ENCODE peak calls at places on chromosomes 2 and 18, in eight cellular contexts. One of them, this sample, is unnamed.

GRCh38 chr2:221444106-221444505 is 128.0 kb downstream of the EPHA4 start:
- DNase-seq in WERI-Rb-1: no peak
- DNase-seq in WTC11: no peak
- DNase-seq in hepatic stellate cell: peak
- DNase-seq in Calu3: peak
- DNase-seq in stimulated activated CD4-positive, alpha-beta T cell treated with anti-CD3 and anti-CD28 coated beads, Interleukin-15, amount 100 ng/mL, for 24 hours: no peak
- DNase-seq in A549: no peak
- DNase-seq in dorsolateral prefrontal cortex: no peak
- DNase-seq in this sample: no peak

GRCh38 chr18:55031979-55032378 is 72.7 kb upstream of the CCDC68 start:
- DNase-seq in WERI-Rb-1: no peak
- DNase-seq in WTC11: no peak
- DNase-seq in A549: no peak
- DNase-seq in hepatic stellate cell: no peak
- DNase-seq in Calu3: peak
- DNase-seq in dorsolateral prefrontal cortex: no peak
- DNase-seq in stimulated activated CD4-positive, alpha-beta T cell treated with anti-CD3 and anti-CD28 coated beads, Interleukin-15, amount 100 ng/mL, for 24 hours: no peak
- DNase-seq in this sample: no peak

GRCh38 chr2:188713961-188714360 is 260.2 kb upstream of the COL3A1 start:
- DNase-seq in stimulated activated CD4-positive, alpha-beta T cell treated with anti-CD3 and anti-CD28 coated beads, Interleukin-15, amount 100 ng/mL, for 24 hours: no peak
- DNase-seq in dorsolateral prefrontal cortex: no peak
- DNase-seq in WERI-Rb-1: no peak
- DNase-seq in A549: no peak
- DNase-seq in WTC11: no peak
- DNase-seq in hepatic stellate cell: no peak
- DNase-seq in Calu3: no peak
- DNase-seq in this sample: no peak

GRCh38 chr18:73365018-73365417 is 497.2 kb upstream of the NETO1 start:
- DNase-seq in Calu3: no peak
- DNase-seq in stimulated activated CD4-positive, alpha-beta T cell treated with anti-CD3 and anti-CD28 coated beads, Interleukin-15, amount 100 ng/mL, for 24 hours: no peak
- DNase-seq in WERI-Rb-1: no peak
- DNase-seq in WTC11: no peak
- DNase-seq in hepatic stellate cell: no peak
- DNase-seq in dorsolateral prefrontal cortex: no peak
- DNase-seq in A549: no peak
- DNase-seq in this sample: no peak

GRCh38 chr2:138948070-138948539 is 167.9 kb upstream of the NXPH2 start:
- DNase-seq in WTC11: no peak
- DNase-seq in WERI-Rb-1: no peak
- DNase-seq in Calu3: peak
- DNase-seq in stimulated activated CD4-positive, alpha-beta T cell treated with anti-CD3 and anti-CD28 coated beads, Interleukin-15, amount 100 ng/mL, for 24 hours: no peak
- DNase-seq in hepatic stellate cell: no peak
- DNase-seq in A549: no peak
- DNase-seq in dorsolateral prefrontal cortex: no peak
- DNase-seq in this sample: peak

GRCh38 chr18:21741511-21742322 is 1.1 kb downstream of the MIB1 start:
- DNase-seq in A549: no peak
- DNase-seq in WTC11: peak
- DNase-seq in WERI-Rb-1: peak
- DNase-seq in dorsolateral prefrontal cortex: no peak
- DNase-seq in Calu3: peak
- DNase-seq in hepatic stellate cell: peak
- DNase-seq in stimulated activated CD4-positive, alpha-beta T cell treated with anti-CD3 and anti-CD28 coated beads, Interleukin-15, amount 100 ng/mL, for 24 hours: peak
- DNase-seq in this sample: peak

GRCh38 chr2:200319587-200320337 is 13.3 kb downstream of the SPATS2L start:
- DNase-seq in dorsolateral prefrontal cortex: no peak
- DNase-seq in hepatic stellate cell: peak
- DNase-seq in stimulated activated CD4-positive, alpha-beta T cell treated with anti-CD3 and anti-CD28 coated beads, Interleukin-15, amount 100 ng/mL, for 24 hours: no peak
- DNase-seq in WTC11: no peak
- DNase-seq in Calu3: no peak
- DNase-seq in WERI-Rb-1: no peak
- DNase-seq in A549: peak
- DNase-seq in this sample: peak

GRCh38 chr2:240687741-240688562 is 3.7 kb upstream of the AQP12A start:
- DNase-seq in hepatic stellate cell: no peak
- DNase-seq in stimulated activated CD4-positive, alpha-beta T cell treated with anti-CD3 and anti-CD28 coated beads, Interleukin-15, amount 100 ng/mL, for 24 hours: no peak
- DNase-seq in A549: no peak
- DNase-seq in Calu3: no peak
- DNase-seq in dorsolateral prefrontal cortex: no peak
- DNase-seq in WERI-Rb-1: no peak
- DNase-seq in WTC11: no peak
- DNase-seq in this sample: no peak

GRCh38 chr18:25047421-25047820 is 304.5 kb downstream of the ZNF521 start:
- DNase-seq in dorsolateral prefrontal cortex: no peak
- DNase-seq in stimulated activated CD4-positive, alpha-beta T cell treated with anti-CD3 and anti-CD28 coated beads, Interleukin-15, amount 100 ng/mL, for 24 hours: no peak
- DNase-seq in hepatic stellate cell: no peak
- DNase-seq in WERI-Rb-1: no peak
- DNase-seq in Calu3: no peak
- DNase-seq in WTC11: no peak
- DNase-seq in A549: no peak
- DNase-seq in this sample: no peak

GRCh38 chr2:73156539-73157124 is 43.9 kb upstream of the RAB11FIP5 start:
- DNase-seq in WERI-Rb-1: peak
- DNase-seq in stimulated activated CD4-positive, alpha-beta T cell treated with anti-CD3 and anti-CD28 coated beads, Interleukin-15, amount 100 ng/mL, for 24 hours: peak
- DNase-seq in A549: peak
- DNase-seq in WTC11: peak
- DNase-seq in Calu3: peak
- DNase-seq in hepatic stellate cell: peak
- DNase-seq in dorsolateral prefrontal cortex: peak
- DNase-seq in this sample: peak

GRCh38 chr2:218570850-218571249 is 2.2 kb downstream of the CNOT9 start:
- DNase-seq in WERI-Rb-1: no peak
- DNase-seq in hepatic stellate cell: peak
- DNase-seq in dorsolateral prefrontal cortex: no peak
- DNase-seq in Calu3: no peak
- DNase-seq in A549: no peak
- DNase-seq in WTC11: no peak
- DNase-seq in stimulated activated CD4-positive, alpha-beta T cell treated with anti-CD3 and anti-CD28 coated beads, Interleukin-15, amount 100 ng/mL, for 24 hours: no peak
- DNase-seq in this sample: no peak

GRCh38 chr2:196170202-196170680 is 1.1 kb downstream of the STK17B start:
- DNase-seq in A549: peak
- DNase-seq in WERI-Rb-1: no peak
- DNase-seq in WTC11: no peak
- DNase-seq in dorsolateral prefrontal cortex: no peak
- DNase-seq in hepatic stellate cell: peak
- DNase-seq in Calu3: peak
- DNase-seq in stimulated activated CD4-positive, alpha-beta T cell treated with anti-CD3 and anti-CD28 coated beads, Interleukin-15, amount 100 ng/mL, for 24 hours: peak
- DNase-seq in this sample: peak

GRCh38 chr2:7010376-7010775 is 93.2 kb downstream of the RNF144A start:
- DNase-seq in hepatic stellate cell: no peak
- DNase-seq in stimulated activated CD4-positive, alpha-beta T cell treated with anti-CD3 and anti-CD28 coated beads, Interleukin-15, amount 100 ng/mL, for 24 hours: no peak
- DNase-seq in A549: no peak
- DNase-seq in WTC11: no peak
- DNase-seq in dorsolateral prefrontal cortex: no peak
- DNase-seq in Calu3: no peak
- DNase-seq in WERI-Rb-1: no peak
- DNase-seq in this sample: no peak

GRCh38 chr2:127043367-127044164 is 63.4 kb downstream of the BIN1 start:
- DNase-seq in A549: no peak
- DNase-seq in hepatic stellate cell: peak
- DNase-seq in WTC11: no peak
- DNase-seq in stimulated activated CD4-positive, alpha-beta T cell treated with anti-CD3 and anti-CD28 coated beads, Interleukin-15, amount 100 ng/mL, for 24 hours: no peak
- DNase-seq in Calu3: no peak
- DNase-seq in WERI-Rb-1: no peak
- DNase-seq in dorsolateral prefrontal cortex: no peak
- DNase-seq in this sample: no peak

GRCh38 chr2:126907671-126908070 is 9.0 kb downstream of the TEX51 start:
- DNase-seq in A549: no peak
- DNase-seq in dorsolateral prefrontal cortex: no peak
- DNase-seq in hepatic stellate cell: no peak
- DNase-seq in WERI-Rb-1: no peak
- DNase-seq in stimulated activated CD4-positive, alpha-beta T cell treated with anti-CD3 and anti-CD28 coated beads, Interleukin-15, amount 100 ng/mL, for 24 hours: no peak
- DNase-seq in WTC11: no peak
- DNase-seq in Calu3: no peak
- DNase-seq in this sample: no peak

GRCh38 chr2:189570565-189570964 is 10.0 kb downstream of the SLC40A1 start:
- DNase-seq in A549: no peak
- DNase-seq in stimulated activated CD4-positive, alpha-beta T cell treated with anti-CD3 and anti-CD28 coated beads, Interleukin-15, amount 100 ng/mL, for 24 hours: no peak
- DNase-seq in Calu3: no peak
- DNase-seq in dorsolateral prefrontal cortex: no peak
- DNase-seq in WERI-Rb-1: no peak
- DNase-seq in WTC11: no peak
- DNase-seq in hepatic stellate cell: peak
- DNase-seq in this sample: no peak

GRCh38 chr18:3579701-3580100 is 129.7 kb downstream of the TGIF1 start:
- DNase-seq in WERI-Rb-1: no peak
- DNase-seq in WTC11: no peak
- DNase-seq in stimulated activated CD4-positive, alpha-beta T cell treated with anti-CD3 and anti-CD28 coated beads, Interleukin-15, amount 100 ng/mL, for 24 hours: no peak
- DNase-seq in A549: no peak
- DNase-seq in hepatic stellate cell: peak
- DNase-seq in Calu3: no peak
- DNase-seq in dorsolateral prefrontal cortex: no peak
- DNase-seq in this sample: no peak

GRCh38 chr2:120993661-120994060 is 258.0 kb downstream of the GLI2 start:
- DNase-seq in hepatic stellate cell: no peak
- DNase-seq in WERI-Rb-1: no peak
- DNase-seq in Calu3: no peak
- DNase-seq in dorsolateral prefrontal cortex: no peak
- DNase-seq in A549: no peak
- DNase-seq in WTC11: no peak
- DNase-seq in stimulated activated CD4-positive, alpha-beta T cell treated with anti-CD3 and anti-CD28 coated beads, Interleukin-15, amount 100 ng/mL, for 24 hours: no peak
- DNase-seq in this sample: no peak

GRCh38 chr2:231378028-231378722 is 17.3 kb upstream of the B3GNT7 start:
- DNase-seq in stimulated activated CD4-positive, alpha-beta T cell treated with anti-CD3 and anti-CD28 coated beads, Interleukin-15, amount 100 ng/mL, for 24 hours: no peak
- DNase-seq in A549: no peak
- DNase-seq in Calu3: peak
- DNase-seq in dorsolateral prefrontal cortex: no peak
- DNase-seq in hepatic stellate cell: no peak
- DNase-seq in WERI-Rb-1: no peak
- DNase-seq in WTC11: no peak
- DNase-seq in this sample: peak

GRCh38 chr18:37566479-37567060 is 972 bp upstream of the CELF4 start:
- DNase-seq in dorsolateral prefrontal cortex: no peak
- DNase-seq in Calu3: no peak
- DNase-seq in stimulated activated CD4-positive, alpha-beta T cell treated with anti-CD3 and anti-CD28 coated beads, Interleukin-15, amount 100 ng/mL, for 24 hours: no peak
- DNase-seq in A549: no peak
- DNase-seq in hepatic stellate cell: no peak
- DNase-seq in WERI-Rb-1: peak
- DNase-seq in WTC11: no peak
- DNase-seq in this sample: no peak

GRCh38 chr2:95026471-95027368 is 1.2 kb downstream of the MAL start:
- DNase-seq in WTC11: peak
- DNase-seq in Calu3: peak
- DNase-seq in dorsolateral prefrontal cortex: no peak
- DNase-seq in WERI-Rb-1: no peak
- DNase-seq in hepatic stellate cell: no peak
- DNase-seq in A549: no peak
- DNase-seq in stimulated activated CD4-positive, alpha-beta T cell treated with anti-CD3 and anti-CD28 coated beads, Interleukin-15, amount 100 ng/mL, for 24 hours: peak
- DNase-seq in this sample: no peak

GRCh38 chr2:220076734-220077133 is 449.3 kb downstream of the SLC4A3 start:
- DNase-seq in stimulated activated CD4-positive, alpha-beta T cell treated with anti-CD3 and anti-CD28 coated beads, Interleukin-15, amount 100 ng/mL, for 24 hours: no peak
- DNase-seq in hepatic stellate cell: no peak
- DNase-seq in dorsolateral prefrontal cortex: no peak
- DNase-seq in A549: no peak
- DNase-seq in WTC11: no peak
- DNase-seq in Calu3: no peak
- DNase-seq in WERI-Rb-1: no peak
- DNase-seq in this sample: peak

GRCh38 chr2:130756721-130757195 is 1.4 kb downstream of the AMER3 start:
- DNase-seq in WERI-Rb-1: no peak
- DNase-seq in stimulated activated CD4-positive, alpha-beta T cell treated with anti-CD3 and anti-CD28 coated beads, Interleukin-15, amount 100 ng/mL, for 24 hours: no peak
- DNase-seq in hepatic stellate cell: no peak
- DNase-seq in WTC11: no peak
- DNase-seq in Calu3: no peak
- DNase-seq in dorsolateral prefrontal cortex: no peak
- DNase-seq in A549: no peak
- DNase-seq in this sample: no peak

GRCh38 chr18:74806700-74807416 is 209.2 kb downstream of the ZNF407 start:
- DNase-seq in WERI-Rb-1: no peak
- DNase-seq in Calu3: peak
- DNase-seq in A549: peak
- DNase-seq in hepatic stellate cell: peak
- DNase-seq in WTC11: no peak
- DNase-seq in stimulated activated CD4-positive, alpha-beta T cell treated with anti-CD3 and anti-CD28 coated beads, Interleukin-15, amount 100 ng/mL, for 24 hours: no peak
- DNase-seq in dorsolateral prefrontal cortex: no peak
- DNase-seq in this sample: no peak

GRCh38 chr2:238554468-238555184 is 127.9 kb downstream of the ASB1 start:
- DNase-seq in WERI-Rb-1: no peak
- DNase-seq in hepatic stellate cell: no peak
- DNase-seq in dorsolateral prefrontal cortex: no peak
- DNase-seq in stimulated activated CD4-positive, alpha-beta T cell treated with anti-CD3 and anti-CD28 coated beads, Interleukin-15, amount 100 ng/mL, for 24 hours: no peak
- DNase-seq in Calu3: no peak
- DNase-seq in A549: no peak
- DNase-seq in WTC11: peak
- DNase-seq in this sample: no peak

GRCh38 chr2:32068-32467 is 14.2 kb downstream of the FAM110C start:
- DNase-seq in hepatic stellate cell: no peak
- DNase-seq in A549: no peak
- DNase-seq in WERI-Rb-1: no peak
- DNase-seq in Calu3: no peak
- DNase-seq in stimulated activated CD4-positive, alpha-beta T cell treated with anti-CD3 and anti-CD28 coated beads, Interleukin-15, amount 100 ng/mL, for 24 hours: peak
- DNase-seq in WTC11: no peak
- DNase-seq in dorsolateral prefrontal cortex: no peak
- DNase-seq in this sample: no peak

GRCh38 chr2:157331696-157332095 is 6.1 kb upstream of the ERMN start:
- DNase-seq in dorsolateral prefrontal cortex: no peak
- DNase-seq in A549: no peak
- DNase-seq in hepatic stellate cell: no peak
- DNase-seq in stimulated activated CD4-positive, alpha-beta T cell treated with anti-CD3 and anti-CD28 coated beads, Interleukin-15, amount 100 ng/mL, for 24 hours: peak
- DNase-seq in Calu3: no peak
- DNase-seq in WTC11: no peak
- DNase-seq in WERI-Rb-1: no peak
- DNase-seq in this sample: no peak

GRCh38 chr2:127413782-127414743 is 4.2 kb upstream of the PROC start:
- DNase-seq in A549: no peak
- DNase-seq in stimulated activated CD4-positive, alpha-beta T cell treated with anti-CD3 and anti-CD28 coated beads, Interleukin-15, amount 100 ng/mL, for 24 hours: no peak
- DNase-seq in WTC11: no peak
- DNase-seq in hepatic stellate cell: peak
- DNase-seq in Calu3: no peak
- DNase-seq in WERI-Rb-1: no peak
- DNase-seq in dorsolateral prefrontal cortex: no peak
- DNase-seq in this sample: no peak

GRCh38 chr18:22609642-22610041 is 191.9 kb upstream of the CTAGE1 start:
- DNase-seq in hepatic stellate cell: peak
- DNase-seq in Calu3: peak
- DNase-seq in WTC11: no peak
- DNase-seq in stimulated activated CD4-positive, alpha-beta T cell treated with anti-CD3 and anti-CD28 coated beads, Interleukin-15, amount 100 ng/mL, for 24 hours: no peak
- DNase-seq in WERI-Rb-1: no peak
- DNase-seq in A549: peak
- DNase-seq in dorsolateral prefrontal cortex: no peak
- DNase-seq in this sample: peak

GRCh38 chr2:218927876-218928275 is 31.6 kb upstream of the CDK5R2 start:
- DNase-seq in WTC11: no peak
- DNase-seq in Calu3: no peak
- DNase-seq in A549: no peak
- DNase-seq in dorsolateral prefrontal cortex: no peak
- DNase-seq in hepatic stellate cell: no peak
- DNase-seq in WERI-Rb-1: no peak
- DNase-seq in stimulated activated CD4-positive, alpha-beta T cell treated with anti-CD3 and anti-CD28 coated beads, Interleukin-15, amount 100 ng/mL, for 24 hours: no peak
- DNase-seq in this sample: no peak

GRCh38 chr2:238238766-238239551 is 879 bp downstream of the HES6 start:
- DNase-seq in dorsolateral prefrontal cortex: no peak
- DNase-seq in WERI-Rb-1: peak
- DNase-seq in Calu3: no peak
- DNase-seq in stimulated activated CD4-positive, alpha-beta T cell treated with anti-CD3 and anti-CD28 coated beads, Interleukin-15, amount 100 ng/mL, for 24 hours: peak
- DNase-seq in hepatic stellate cell: no peak
- DNase-seq in A549: no peak
- DNase-seq in WTC11: no peak
- DNase-seq in this sample: peak

GRCh38 chr2:6923319-6923718 is 6.1 kb downstream of the RNF144A start:
- DNase-seq in stimulated activated CD4-positive, alpha-beta T cell treated with anti-CD3 and anti-CD28 coated beads, Interleukin-15, amount 100 ng/mL, for 24 hours: no peak
- DNase-seq in dorsolateral prefrontal cortex: no peak
- DNase-seq in WERI-Rb-1: no peak
- DNase-seq in WTC11: no peak
- DNase-seq in A549: no peak
- DNase-seq in hepatic stellate cell: no peak
- DNase-seq in Calu3: no peak
- DNase-seq in this sample: no peak

GRCh38 chr2:142603761-142604160 is 273.7 kb upstream of the KYNU start:
- DNase-seq in dorsolateral prefrontal cortex: no peak
- DNase-seq in hepatic stellate cell: no peak
- DNase-seq in stimulated activated CD4-positive, alpha-beta T cell treated with anti-CD3 and anti-CD28 coated beads, Interleukin-15, amount 100 ng/mL, for 24 hours: no peak
- DNase-seq in WERI-Rb-1: no peak
- DNase-seq in Calu3: no peak
- DNase-seq in WTC11: no peak
- DNase-seq in A549: no peak
- DNase-seq in this sample: no peak

This sample was measured in SJCRH30.